ENCODE peak calls at places on chromosomes 1 and 21, in eight cellular contexts. C is GM23338, E is hepatocyte, V is MM.1S, Y is PC-3, S is neural progenitor cell, F is HCT116, J is SK-N-SH. R is an unnamed sample.

GRCh38 chr1:212618466-212619210 is 10.1 kb downstream of the ATF3 start:
- DNase-seq in E (no peak), Y (no peak), C (no peak), J (no peak), V (no peak), F (no peak), S (peak), R (no peak)

GRCh38 chr1:177256153-177256814 is 85.5 kb downstream of the BRINP2 start:
- DNase-seq in E (peak), Y (peak), J (no peak), V (no peak), F (no peak), C (peak), S (peak), R (peak)

GRCh38 chr1:51792864-51793263 is 85.7 kb downstream of the NRDC start:
- DNase-seq in Y (peak), S (no peak), J (no peak), C (no peak), F (no peak), V (peak), E (peak), R (no peak)

GRCh38 chr1:226653311-226653921 is 85.7 kb downstream of the ITPKB start:
- DNase-seq in V (peak), E (no peak), C (no peak), Y (no peak), F (no peak), S (no peak), J (no peak), R (peak)

GRCh38 chr1:22204057-22204840 is 61.4 kb upstream of the WNT4 start:
- DNase-seq in F (no peak), E (no peak), Y (no peak), J (no peak), C (no peak), S (no peak), V (no peak), R (no peak)

GRCh38 chr1:114741963-114742746 is 15.6 kb downstream of the CSDE1 start:
- DNase-seq in J (no peak), S (no peak), C (no peak), F (no peak), Y (no peak), V (no peak), E (no peak), R (no peak)

GRCh38 chr1:77459881-77460280 is 178.1 kb downstream of the AK5 start:
- DNase-seq in J (no peak), F (no peak), E (no peak), C (no peak), S (no peak), V (no peak), Y (no peak), R (no peak)

GRCh38 chr1:56446531-56447098 is 132.7 kb downstream of the PLPP3 start:
- DNase-seq in J (no peak), F (no peak), Y (peak), E (no peak), S (no peak), C (no peak), V (no peak), R (no peak)

GRCh38 chr1:50700226-50701020 is 259.6 kb downstream of the FAF1 start:
- DNase-seq in V (no peak), C (peak), F (no peak), J (no peak), Y (no peak), S (peak), E (no peak), R (no peak)

GRCh38 chr1:193013005-193013404 is 46.2 kb downstream of the UCHL5 start:
- DNase-seq in Y (no peak), S (no peak), C (no peak), J (no peak), E (no peak), V (no peak), F (no peak), R (no peak)

GRCh38 chr1:89298461-89298860 is 25.8 kb upstream of the GBP5 start:
- DNase-seq in Y (peak), J (no peak), C (no peak), F (no peak), S (no peak), V (no peak), E (no peak), R (no peak)

GRCh38 chr1:73909043-73909567 is 288.9 kb downstream of the LRRIQ3 start:
- DNase-seq in S (no peak), F (no peak), V (no peak), C (no peak), E (no peak), J (no peak), Y (no peak), R (no peak)

GRCh38 chr1:179813626-179814351 is 63.8 kb downstream of the TOR1AIP2 start:
- DNase-seq in Y (no peak), J (no peak), S (no peak), E (no peak), F (no peak), V (no peak), C (no peak), R (no peak)

GRCh38 chr1:7232936-7233540 is 447.8 kb downstream of the CAMTA1 start:
- DNase-seq in S (no peak), E (no peak), F (no peak), V (no peak), C (no peak), Y (no peak), J (no peak), R (no peak)

GRCh38 chr1:7233646-7234470 is 448.6 kb downstream of the CAMTA1 start:
- DNase-seq in Y (no peak), V (no peak), C (no peak), S (peak), J (no peak), F (no peak), E (no peak), R (no peak)

GRCh38 chr1:7234471-7234755 is 449.2 kb downstream of the CAMTA1 start:
- DNase-seq in S (no peak), C (no peak), F (no peak), Y (no peak), E (no peak), V (no peak), J (no peak), R (no peak)

GRCh38 chr1:7235871-7236472 is 450.7 kb downstream of the CAMTA1 start:
- DNase-seq in F (no peak), V (no peak), Y (no peak), S (no peak), E (no peak), J (no peak), C (no peak), R (no peak)

DNA sequence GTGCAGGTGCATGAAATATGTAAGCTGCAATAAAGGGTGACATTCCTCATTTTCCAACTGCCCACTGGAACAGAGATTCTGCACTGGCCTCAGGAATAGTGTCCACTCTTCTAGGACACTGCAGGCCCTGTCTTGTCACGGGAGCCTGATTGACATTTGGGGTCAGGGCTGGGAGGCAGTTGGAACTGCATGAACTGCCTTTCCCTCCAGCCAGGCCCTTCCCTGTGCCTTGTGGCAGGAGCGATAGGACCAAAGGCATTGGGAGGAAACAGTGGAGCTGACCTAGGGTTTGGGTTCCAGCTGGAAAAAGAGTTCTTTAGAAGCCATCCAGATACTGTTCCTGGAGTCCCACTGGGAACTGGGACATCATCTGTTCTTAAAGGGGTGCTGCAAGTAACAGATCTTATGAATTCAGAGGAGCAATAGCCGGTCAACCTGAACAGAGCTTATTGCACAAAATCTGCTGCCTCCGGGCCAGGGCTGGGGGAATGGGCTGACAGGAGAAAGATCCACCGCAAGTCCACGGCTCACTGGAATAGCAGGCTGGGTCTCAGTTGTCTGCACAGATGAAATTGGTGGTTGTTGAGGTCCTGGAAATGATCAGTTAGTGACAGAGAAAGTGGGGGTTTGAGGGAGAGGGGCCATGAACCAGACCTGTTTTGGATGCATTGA is 451.7 kb downstream of the CAMTA1 start:
- DNase-seq in Y (no peak), J (no peak), E (no peak), S (no peak), F (no peak), C (no peak), V (no peak), R (no peak)
- TF ChIP-seq EZH2phosphoT487 in Y (no peak), J (no peak), E (no peak), S (no peak), F (no peak), C (no peak), V (no peak), R (no peak)

GRCh38 chr21:42545745-42546144 is 32.1 kb downstream of the SLC37A1 start:
- DNase-seq in J (no peak), E (no peak), V (no peak), Y (no peak), F (no peak), C (no peak), S (no peak), R (no peak)
- TF ChIP-seq CTCF in J (no peak), E (no peak), V (no peak), Y (no peak), F (no peak), C (no peak), S (no peak), R (no peak)

GRCh38 chr1:181033128-181033798 is 520 bp upstream of the MR1 start:
- DNase-seq in V (no peak), E (peak), J (no peak), C (no peak), F (peak), S (no peak), Y (no peak), R (peak)
- TF ChIP-seq EZH2phosphoT487 in V (no peak), E (no peak), J (no peak), C (no peak), F (no peak), S (no peak), Y (no peak), R (no peak)

GRCh38 chr1:62271932-62272728 is 47.1 kb downstream of the KANK4 start:
- DNase-seq in F (no peak), C (peak), E (no peak), S (peak), J (peak), Y (no peak), V (no peak), R (peak)
- TF ChIP-seq CTCF in F (peak), C (peak), E (no peak), S (peak), J (no peak), Y (no peak), V (no peak), R (no peak)

GRCh38 chr21:46081022-46081861 is 16.7 kb upstream of the COL6A2 start:
- DNase-seq in C (no peak), V (no peak), S (no peak), E (peak), F (no peak), J (no peak), Y (peak), R (no peak)
- TF ChIP-seq EZH2phosphoT487 in C (no peak), V (no peak), S (no peak), E (no peak), F (no peak), J (no peak), Y (no peak), R (no peak)

GRCh38 chr1:171566467-171566866 is 55.6 kb upstream of the MYOCOS start:
- DNase-seq in Y (peak), F (no peak), C (peak), V (no peak), E (no peak), J (no peak), S (no peak), R (no peak)
- TF ChIP-seq CTCF in Y (peak), F (peak), C (peak), V (peak), E (peak), J (peak), S (peak), R (peak)

DNA sequence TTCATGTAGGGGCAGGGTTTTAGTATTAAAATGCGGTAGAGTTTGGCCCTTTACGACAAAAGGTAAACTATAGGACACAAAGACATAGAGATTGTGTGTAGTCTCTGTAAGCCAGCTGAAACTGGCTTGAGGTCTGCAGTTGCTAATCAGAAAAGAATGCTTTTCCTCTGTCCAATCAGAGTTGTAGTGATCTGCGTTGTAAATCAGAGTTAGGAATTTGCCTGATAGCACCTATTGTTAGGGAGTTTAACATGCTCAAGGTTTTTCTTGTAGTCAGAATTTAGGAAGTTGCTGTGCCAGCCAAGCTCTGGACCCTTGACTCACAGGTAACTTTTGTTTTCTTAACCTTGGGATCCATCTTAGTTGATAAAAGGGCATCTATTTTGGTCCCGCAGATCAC is 61.2 kb upstream of the VTCN1 start:
- DNase-seq in F (no peak), E (peak), J (no peak), C (peak), S (no peak), Y (peak), V (no peak), R (no peak)
- TF ChIP-seq EZH2phosphoT487 in F (no peak), E (no peak), J (no peak), C (no peak), S (no peak), Y (no peak), V (no peak), R (no peak)

R was measured in OCI-LY7.